ENCODE peak calls at places on chromosomes 3 and 15, in nine cellular contexts. O, Y, M, Q, J, R, G, U and P are unnamed samples.

GRCh38 chr3:10550705-10551104 is 45.3 kb upstream of the ATP2B2 start:
- DNase-seq in M (no peak), U (peak), Q (no peak), Y (no peak), G (no peak), O (peak), R (no peak), J (peak), P (peak)

GRCh38 chr3:50395070-50395860 is 35.9 kb upstream of the TMEM115 start:
- DNase-seq in O (no peak), J (no peak), Q (no peak), Y (no peak), G (no peak), R (no peak), M (no peak), U (no peak), P (no peak)

GRCh38 chr3:13296662-13297061 is 123.5 kb downstream of the NUP210 start:
- DNase-seq in Y (no peak), Q (no peak), U (no peak), J (no peak), G (no peak), O (no peak), M (no peak), R (no peak), P (no peak)

GRCh38 chr15:81380203-81380602 is 6.2 kb upstream of the TMC3 start:
- DNase-seq in M (no peak), R (no peak), U (no peak), Q (no peak), Y (no peak), O (no peak), J (no peak), G (no peak), P (no peak)

GRCh38 chr3:183933160-183933559 is 48.5 kb upstream of the PARL start:
- DNase-seq in Y (no peak), O (no peak), J (no peak), M (no peak), G (no peak), R (no peak), U (no peak), Q (no peak), P (no peak)

GRCh38 chr3:188707396-188708288 is 464.1 kb upstream of the TPRG1 start:
- DNase-seq in Y (no peak), G (no peak), M (no peak), J (no peak), U (no peak), O (no peak), Q (no peak), R (no peak), P (no peak)

GRCh38 chr3:102673271-102674115 is 238.7 kb downstream of the ZPLD1 start:
- DNase-seq in U (peak), Y (peak), J (peak), M (no peak), R (peak), G (peak), O (peak), Q (no peak), P (no peak)

GRCh38 chr15:50051811-50052419 is 67.1 kb downstream of the ATP8B4 start:
- DNase-seq in O (peak), M (no peak), U (no peak), R (no peak), Y (peak), G (peak), J (peak), Q (no peak), P (no peak)

GRCh38 chr3:47961815-47962606 is 54.2 kb downstream of the MAP4 start:
- DNase-seq in U (peak), O (peak), Y (peak), R (no peak), M (peak), G (no peak), Q (no peak), J (no peak), P (no peak)

GRCh38 chr3:196796317-196796716 is 56.7 kb downstream of the PAK2 start:
- DNase-seq in J (no peak), G (no peak), Q (no peak), O (no peak), U (no peak), R (no peak), Y (no peak), M (no peak), P (no peak)

GRCh38 chr15:40448354-40448753 is 7.6 kb downstream of the BAHD1 start:
- DNase-seq in R (no peak), Y (no peak), U (no peak), G (no peak), O (no peak), Q (no peak), J (no peak), M (no peak), P (no peak)

GRCh38 chr3:112199622-112200316 is 66.7 kb upstream of the GCSAM start:
- DNase-seq in R (no peak), M (no peak), U (no peak), G (no peak), O (no peak), Y (no peak), J (no peak), Q (no peak), P (no peak)

GRCh38 chr3:8869613-8870012 is 93.7 kb downstream of the RAD18 start:
- DNase-seq in R (no peak), J (no peak), U (no peak), Q (no peak), G (no peak), O (no peak), Y (no peak), M (no peak), P (no peak)

GRCh38 chr3:14562441-14562840 is 22.3 kb upstream of the GRIP2 start:
- DNase-seq in O (no peak), G (no peak), Q (no peak), Y (no peak), R (no peak), J (no peak), U (no peak), M (no peak), P (no peak)

GRCh38 chr3:8095724-8096123 is 405.9 kb upstream of the LMCD1 start:
- DNase-seq in G (no peak), J (no peak), U (no peak), Y (peak), R (no peak), Q (no peak), O (peak), M (peak), P (no peak)